ENCODE peak calls at places on chromosomes 13 and 19, in seven cellular contexts. C is K562, Z is SK-N-SH, Q is HCT116, S is HepG2, P is H1, I is GM12878. H is an unnamed sample.

GRCh38 chr13:35727881-35728280 is 251.4 kb upstream of the MAB21L1 start:
- DNase-seq in C (no peak), Q (no peak), S (no peak), Z (no peak), I (no peak), P (no peak), H (no peak)

GRCh38 chr13:65468628-65469027 is 1761.5 kb downstream of the PCDH9 start:
- DNase-seq in P (no peak), C (peak; percentile 0), Z (no peak), Q (no peak), S (no peak), I (no peak), H (no peak)

GRCh38 chr19:51427220-51427619 is 9.8 kb upstream of the SIGLEC10 start:
- DNase-seq in P (no peak), Q (no peak), Z (no peak), S (no peak), C (no peak), I (no peak), H (no peak)

GRCh38 chr13:65917731-65918130 is 1312.4 kb downstream of the PCDH9 start:
- DNase-seq in S (no peak), Q (no peak), P (no peak), I (no peak), C (no peak), Z (no peak), H (no peak)

GRCh38 chr13:70249332-70250064 is 141.2 kb upstream of the KLHL1 start:
- DNase-seq in Q (peak; percentile 28), S (peak; percentile 87), C (no peak), P (peak; percentile 38), I (no peak), Z (no peak), H (peak; percentile 45)

GRCh38 chr19:47309038-47309437 is 623 bp upstream of the C5AR1 start:
- DNase-seq in C (no peak), S (no peak), P (no peak), Z (no peak), I (no peak), Q (no peak), H (no peak)

GRCh38 chr13:31073859-31074718 is 87.6 kb downstream of the HSPH1 start:
- DNase-seq in P (no peak), I (peak; percentile 89), Q (no peak), C (no peak), S (no peak), Z (no peak), H (peak; percentile 80)

GRCh38 chr19:49555600-49556411 is 24.6 kb downstream of the NOSIP start:
- DNase-seq in C (peak; percentile 86), S (no peak), I (no peak), Z (peak; percentile 95), Q (peak; percentile 40), P (peak; percentile 88), H (peak; percentile 82)

GRCh38 chr19:29404951-29405727 is 120.7 kb upstream of the VSTM2B start:
- DNase-seq in P (peak; percentile 38), C (no peak), S (no peak), Z (no peak), Q (no peak), I (no peak), H (peak; percentile 91)

GRCh38 chr13:82963466-82963865 is 918.8 kb downstream of the SLITRK1 start:
- DNase-seq in Z (no peak), P (no peak), I (no peak), Q (no peak), C (no peak), S (no peak), H (no peak)

GRCh38 chr19:10036601-10037071 is 23.4 kb downstream of the RDH8 start:
- DNase-seq in Q (no peak), I (no peak), Z (no peak), C (no peak), S (peak; percentile 73), P (no peak), H (no peak)
- TF ChIP-seq JUND in Q (no peak), I (no peak), Z (no peak), C (no peak), S (no peak), P (no peak), H (no peak)

GRCh38 chr13:78256479-78256878 is 337.8 kb upstream of the EDNRB start:
- DNase-seq in P (no peak), C (no peak), S (no peak), Z (no peak), Q (no peak), I (no peak), H (no peak)

GRCh38 chr13:78254113-78254512 is 335.5 kb upstream of the EDNRB start:
- DNase-seq in Q (no peak), C (no peak), I (no peak), Z (no peak), P (no peak), S (no peak), H (no peak)

DNA sequence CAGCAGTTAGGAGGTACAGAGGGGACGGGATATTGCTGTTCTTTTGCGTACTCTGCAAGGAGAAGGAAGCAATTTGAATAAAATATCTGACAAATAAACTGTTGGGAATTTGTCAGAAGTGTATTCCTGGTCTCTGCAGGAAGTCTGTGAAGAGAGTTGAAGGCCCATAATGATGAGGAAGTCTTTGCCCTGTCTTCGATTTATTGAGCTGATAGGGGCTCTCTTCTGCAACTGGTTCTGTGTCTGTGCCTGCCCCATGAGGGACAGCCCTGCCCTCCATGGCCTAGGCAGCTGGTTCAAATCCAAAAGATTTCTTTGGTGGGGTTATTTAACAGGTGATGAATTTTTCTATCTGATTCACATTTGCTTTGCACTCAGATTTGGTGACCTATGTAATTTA is 339.7 kb upstream of the EDNRB start:
- DNase-seq in I (no peak), S (no peak), P (no peak), Z (no peak), Q (no peak), C (no peak), H (no peak)
- TF ChIP-seq JUND in I (no peak), S (no peak), P (no peak), Z (no peak), Q (no peak), C (no peak), H (no peak)

GRCh38 chr19:13530720-13531119 is 24.4 kb upstream of the CACNA1A start:
- DNase-seq in S (no peak), I (no peak), C (no peak), Z (no peak), Q (no peak), P (no peak), H (no peak)

GRCh38 chr19:13521066-13521465 is 14.8 kb upstream of the CACNA1A start:
- DNase-seq in P (no peak), C (no peak), S (no peak), Z (no peak), I (no peak), Q (no peak), H (no peak)

GRCh38 chr19:13526552-13526951 is 20.3 kb upstream of the CACNA1A start:
- DNase-seq in P (peak; percentile 56), I (no peak), Q (peak; percentile 19), Z (no peak), S (no peak), C (peak; percentile 45), H (no peak)
- TF ChIP-seq JUND in P (peak; percentile 93), I (no peak), Q (no peak), Z (no peak), S (no peak), C (peak; percentile 75), H (no peak)

GRCh38 chr13:44218501-44219240 is 155.0 kb upstream of the SERP2 start:
- DNase-seq in S (no peak), Z (no peak), Q (no peak), I (no peak), P (no peak), C (no peak), H (peak; percentile 23)

GRCh38 chr13:44221657-44222056 is 152.0 kb upstream of the SERP2 start:
- DNase-seq in C (no peak), P (no peak), I (no peak), S (no peak), Q (no peak), Z (no peak), H (no peak)

GRCh38 chr13:44223785-44224432 is 149.7 kb upstream of the SERP2 start:
- DNase-seq in P (no peak), C (no peak), Q (no peak), S (no peak), Z (no peak), I (no peak), H (no peak)

GRCh38 chr13:44220948-44221347 is 152.7 kb upstream of the SERP2 start:
- DNase-seq in S (no peak), Q (no peak), Z (no peak), I (no peak), C (no peak), P (no peak), H (no peak)

GRCh38 chr13:44219808-44220544 is 153.6 kb upstream of the SERP2 start:
- DNase-seq in Q (no peak), Z (no peak), P (no peak), C (no peak), S (no peak), I (no peak), H (no peak)
- TF ChIP-seq JUND in Q (no peak), Z (peak; percentile 78), P (no peak), C (no peak), S (no peak), I (no peak), H (no peak)

GRCh38 chr19:40465025-40465780 is at the start of gene BLVRB:
- DNase-seq in I (no peak), Z (no peak), Q (no peak), S (peak; percentile 52), P (no peak), C (no peak), H (peak; percentile 40)
- TF ChIP-seq JUND in I (no peak), Z (no peak), Q (no peak), S (no peak), P (no peak), C (no peak), H (no peak)

GRCh38 chr13:32902898-32903297 is 113.3 kb upstream of the KL start:
- DNase-seq in Z (no peak), C (peak; percentile 1), Q (no peak), I (no peak), S (no peak), P (no peak), H (peak; percentile 19)

GRCh38 chr13:32903720-32904119 is 112.5 kb upstream of the KL start:
- DNase-seq in Q (no peak), I (no peak), Z (no peak), S (no peak), P (no peak), C (no peak), H (no peak)

GRCh38 chr13:32904271-32904670 is 112.0 kb upstream of the KL start:
- DNase-seq in S (no peak), C (no peak), P (no peak), I (no peak), Q (no peak), Z (no peak), H (no peak)

GRCh38 chr13:32905864-32906180 is 110.4 kb upstream of the KL start:
- DNase-seq in P (no peak), Z (no peak), C (no peak), S (no peak), Q (no peak), I (no peak), H (no peak)

GRCh38 chr13:32905063-32905863 is 111.0 kb upstream of the KL start:
- DNase-seq in I (peak; percentile 78), P (no peak), Z (no peak), S (no peak), C (no peak), Q (no peak), H (no peak)
- TF ChIP-seq JUND in I (peak; percentile 31), P (no peak), Z (no peak), S (no peak), C (no peak), Q (no peak), H (no peak)

GRCh38 chr19:4077800-4078683 is 11.3 kb upstream of the ZBTB7A start:
- DNase-seq in Q (no peak), I (no peak), C (peak; percentile 66), Z (no peak), P (no peak), S (no peak), H (no peak)
- TF ChIP-seq JUND in Q (no peak), I (no peak), C (no peak), Z (no peak), P (no peak), S (no peak), H (no peak)

H was measured in T47D.